ENCODE peak calls at places on chromosomes 6 and 20, in nine cellular contexts. Q, O, C, I, G, S, A, D and L are unnamed samples.

GRCh38 chr20:60469829-60470228 is 511.6 kb downstream of the CDH26 start:
- DNase-seq in Q (no peak), O (no peak), C (no peak), I (no peak), G (no peak), S (no peak), A (no peak), D (no peak), L (no peak)

GRCh38 chr6:6605873-6606272 is 17.4 kb downstream of the LY86 start:
- DNase-seq in Q (no peak), O (no peak), C (no peak), I (no peak), G (no peak), S (no peak), A (no peak), D (no peak), L (no peak)

GRCh38 chr20:60453847-60454246 is 495.6 kb downstream of the CDH26 start:
- DNase-seq in Q (no peak), O (no peak), C (no peak), I (no peak), G (no peak), S (no peak), A (no peak), D (no peak), L (no peak)

GRCh38 chr6:129621252-129621651 is 88.7 kb downstream of the ARHGAP18 start:
- DNase-seq in Q (no peak), O (no peak), C (peak; percentile 38), I (peak; percentile 54), G (peak; percentile 33), S (no peak), A (no peak), D (peak; percentile 34), L (no peak)

GRCh38 chr6:160374836-160375560 is 26.8 kb downstream of the SLC22A3 start:
- DNase-seq in Q (no peak), O (no peak), C (no peak), I (no peak), G (no peak), S (no peak), A (no peak), D (no peak), L (no peak)

GRCh38 chr20:37501940-37502339 is 19.1 kb upstream of the NNAT start:
- DNase-seq in Q (no peak), O (no peak), C (no peak), I (no peak), G (no peak), S (no peak), A (no peak), D (no peak), L (no peak)

GRCh38 chr6:63573899-63574553 is 1.7 kb downstream of the LOC128125822 start:
- DNase-seq in Q (no peak), O (peak; percentile 69), C (peak; percentile 76), I (peak; percentile 79), G (peak; percentile 44), S (peak; percentile 15), A (peak; percentile 51), D (peak; percentile 48), L (no peak)

GRCh38 chr20:64119681-64120341 is 12.4 kb upstream of the NPBWR2 start:
- DNase-seq in Q (no peak), O (no peak), C (no peak), I (no peak), G (no peak), S (no peak), A (no peak), D (no peak), L (no peak)

GRCh38 chr6:100382031-100382430 is 82.7 kb downstream of the SIM1 start:
- DNase-seq in Q (no peak), O (no peak), C (no peak), I (no peak), G (no peak), S (no peak), A (no peak), D (no peak), L (no peak)

GRCh38 chr6:158487495-158487894 is 72.4 kb upstream of the TMEM181 start:
- DNase-seq in Q (no peak), O (no peak), C (no peak), I (no peak), G (no peak), S (no peak), A (peak; percentile 16), D (no peak), L (no peak)

GRCh38 chr20:22352019-22352418 is 232.4 kb downstream of the FOXA2 start:
- DNase-seq in Q (no peak), O (no peak), C (no peak), I (no peak), G (no peak), S (no peak), A (no peak), D (no peak), L (no peak)

GRCh38 chr6:104525677-104526322 is 333.9 kb downstream of the HACE1 start:
- DNase-seq in Q (peak; percentile 79), O (peak; percentile 89), C (peak; percentile 72), I (peak; percentile 76), G (peak; percentile 51), S (peak; percentile 35), A (peak; percentile 79), D (peak; percentile 67), L (peak; percentile 7)

GRCh38 chr6:169990095-169991030 is 238.9 kb downstream of the ERMARD start:
- DNase-seq in Q (peak; percentile 73), O (no peak), C (no peak), I (no peak), G (peak; percentile 30), S (no peak), A (no peak), D (peak; percentile 25), L (no peak)

GRCh38 chr20:21514553-21515251 is 838 bp upstream of the NKX2-2 start:
- DNase-seq in Q (no peak), O (no peak), C (no peak), I (no peak), G (no peak), S (no peak), A (no peak), D (no peak), L (no peak)

GRCh38 chr20:22455259-22455658 is 129.1 kb downstream of the FOXA2 start:
- DNase-seq in Q (no peak), O (no peak), C (no peak), I (no peak), G (no peak), S (no peak), A (no peak), D (no peak), L (no peak)

GRCh38 chr6:20877008-20877937 is 343.0 kb downstream of the CDKAL1 start:
- DNase-seq in Q (no peak), O (peak; percentile 78), C (peak; percentile 94), I (peak; percentile 95), G (no peak), S (no peak), A (peak; percentile 90), D (peak; percentile 61), L (peak; percentile 99)

GRCh38 chr6:158056355-158056754 is 74.7 kb downstream of the SYNJ2 start:
- DNase-seq in Q (no peak), O (no peak), C (no peak), I (no peak), G (no peak), S (no peak), A (no peak), D (no peak), L (no peak)

GRCh38 chr20:3843490-3843889 is 3.1 kb upstream of the MAVS start:
- DNase-seq in Q (no peak), O (peak; percentile 59), C (peak; percentile 50), I (no peak), G (no peak), S (no peak), A (peak; percentile 50), D (no peak), L (no peak)

GRCh38 chr6:38498085-38498484 is 141.6 kb downstream of the BTBD9 start:
- DNase-seq in Q (no peak), O (no peak), C (no peak), I (no peak), G (no peak), S (no peak), A (no peak), D (no peak), L (no peak)

GRCh38 chr20:63734946-63735858 is 1.3 kb upstream of the LIME1 start:
- DNase-seq in Q (no peak), O (no peak), C (no peak), I (no peak), G (no peak), S (no peak), A (no peak), D (no peak), L (no peak)

GRCh38 chr20:18388860-18389259 is 78.0 kb downstream of the DZANK1 start:
- DNase-seq in Q (no peak), O (peak; percentile 75), C (peak; percentile 35), I (no peak), G (no peak), S (no peak), A (peak; percentile 76), D (no peak), L (peak; percentile 48)

GRCh38 chr20:41889871-41890224 is 271.7 kb upstream of the CHD6 start:
- DNase-seq in Q (no peak), O (no peak), C (no peak), I (peak; percentile 63), G (no peak), S (no peak), A (no peak), D (no peak), L (no peak)

GRCh38 chr6:153043719-153044118 is 41.2 kb upstream of the MTRF1L start:
- DNase-seq in Q (no peak), O (no peak), C (no peak), I (no peak), G (no peak), S (no peak), A (no peak), D (no peak), L (no peak)

GRCh38 chr20:44142416-44142815 is 44.6 kb downstream of the JPH2 start:
- DNase-seq in Q (no peak), O (peak; percentile 55), C (no peak), I (no peak), G (no peak), S (no peak), A (peak; percentile 53), D (no peak), L (no peak)

GRCh38 chr6:125806813-125807212 is 16.1 kb downstream of the NCOA7 start:
- DNase-seq in Q (no peak), O (no peak), C (no peak), I (no peak), G (no peak), S (no peak), A (no peak), D (no peak), L (no peak)